ENCODE peak calls at places on chromosomes 6 and 20, in four cellular contexts. P is GM12878, O is HepG2, B is K562. H is an unnamed sample.

GRCh38 chr6:158834675-158835385 is 15.7 kb upstream of the EZR start:
- DNase-seq in P (no peak), O (no peak), B (no peak), H (no peak)

GRCh38 chr20:37954205-37954604 is 51.3 kb downstream of the VSTM2L start:
- DNase-seq in O (no peak), P (no peak), B (no peak), H (no peak)

GRCh38 chr20:48793776-48794175 is 34.0 kb downstream of the PREX1 start:
- DNase-seq in B (no peak), P (no peak), O (no peak), H (no peak)

GRCh38 chr6:152959333-152959732 is 23.5 kb downstream of the FBXO5 start:
- DNase-seq in B (no peak), O (no peak), P (no peak), H (no peak)

GRCh38 chr20:62572980-62573379 is 69.3 kb upstream of the SLCO4A1 start:
- DNase-seq in P (no peak), B (no peak), O (no peak), H (no peak)

GRCh38 chr6:145743325-145743724 is 8.0 kb upstream of the EPM2A start:
- DNase-seq in B (no peak), O (no peak), P (no peak), H (no peak)

GRCh38 chr6:87702589-87702945 is 534 bp upstream of the AKIRIN2 start:
- DNase-seq in P (no peak), B (peak; percentile 45), O (peak; percentile 49), H (peak; percentile 44)

GRCh38 chr6:130453230-130453629 is 87.4 kb downstream of the TMEM200A start:
- DNase-seq in O (no peak), P (no peak), B (no peak), H (no peak)

GRCh38 chr20:36760647-36761046 is 12.9 kb downstream of the DSN1 start:
- DNase-seq in B (no peak), O (peak; percentile 64), P (no peak), H (no peak)

GRCh38 chr6:153503810-153504209 is 372.7 kb upstream of the RGS17 start:
- DNase-seq in P (no peak), O (peak; percentile 7), B (peak; percentile 2), H (no peak)

GRCh38 chr6:27019651-27020552 is 227.6 kb upstream of the PRSS16 start:
- DNase-seq in P (peak; percentile 62), O (no peak), B (peak; percentile 98), H (peak; percentile 87)

GRCh38 chr6:144346719-144347446 is 61.7 kb downstream of the UTRN start:
- DNase-seq in B (no peak), O (no peak), P (no peak), H (no peak)

GRCh38 chr20:41276317-41276751 is 41.2 kb downstream of the ZHX3 start:
- DNase-seq in O (no peak), B (no peak), P (no peak), H (no peak)

GRCh38 chr6:30752164-30752927 is 8.0 kb upstream of the IER3 start:
- DNase-seq in B (peak; percentile 43), O (no peak), P (no peak), H (peak; percentile 64)

GRCh38 chr20:18750735-18751134 is 62.8 kb upstream of the SCP2D1 start:
- DNase-seq in P (peak; percentile 13), O (peak; percentile 42), B (no peak), H (no peak)

GRCh38 chr20:22678678-22679077 is 94.3 kb upstream of the FOXA2 start:
- DNase-seq in O (no peak), B (no peak), P (no peak), H (no peak)

GRCh38 chr6:152426276-152426675 is 210.9 kb downstream of the SYNE1 start:
- DNase-seq in P (no peak), B (no peak), O (no peak), H (no peak)

GRCh38 chr6:50116797-50117542 is 67.2 kb upstream of the DEFB112 start:
- DNase-seq in P (no peak), B (no peak), O (no peak), H (no peak)

GRCh38 chr20:57040924-57041323 is 225.5 kb downstream of the BMP7 start:
- DNase-seq in P (no peak), O (no peak), B (no peak), H (no peak)

GRCh38 chr20:57037689-57038088 is 228.8 kb downstream of the BMP7 start:
- DNase-seq in P (no peak), B (no peak), O (no peak), H (no peak)

GRCh38 chr20:57043091-57043490 is 223.3 kb downstream of the BMP7 start:
- DNase-seq in B (no peak), P (no peak), O (no peak), H (no peak)

GRCh38 chr20:57038608-57039440 is 227.6 kb downstream of the BMP7 start:
- DNase-seq in O (no peak), P (no peak), B (no peak), H (no peak)

DNA sequence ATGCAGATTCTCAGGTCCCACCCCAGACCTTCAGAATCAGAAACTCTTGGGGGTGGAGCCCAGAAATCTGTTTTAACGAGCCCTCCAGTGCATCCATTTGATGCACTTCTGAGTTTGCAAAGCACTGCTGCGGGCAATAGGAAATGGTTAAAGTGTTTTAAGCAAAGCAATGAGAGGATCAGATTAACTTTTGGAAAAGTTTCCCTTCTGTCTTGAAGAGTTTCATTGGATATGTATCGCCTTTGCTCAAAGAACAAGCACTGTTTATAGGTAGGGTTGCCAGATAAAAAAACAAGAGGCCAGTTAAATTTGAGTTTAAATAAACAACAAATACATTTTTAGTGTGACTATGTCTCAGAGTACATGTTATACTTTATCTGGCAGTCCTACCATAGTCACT is 226.0 kb downstream of the BMP7 start:
- DNase-seq in B (no peak), O (no peak), P (no peak), H (no peak)
- TF ChIP-seq FOXM1 in B (no peak), O (no peak), P (no peak), H (no peak)

DNA sequence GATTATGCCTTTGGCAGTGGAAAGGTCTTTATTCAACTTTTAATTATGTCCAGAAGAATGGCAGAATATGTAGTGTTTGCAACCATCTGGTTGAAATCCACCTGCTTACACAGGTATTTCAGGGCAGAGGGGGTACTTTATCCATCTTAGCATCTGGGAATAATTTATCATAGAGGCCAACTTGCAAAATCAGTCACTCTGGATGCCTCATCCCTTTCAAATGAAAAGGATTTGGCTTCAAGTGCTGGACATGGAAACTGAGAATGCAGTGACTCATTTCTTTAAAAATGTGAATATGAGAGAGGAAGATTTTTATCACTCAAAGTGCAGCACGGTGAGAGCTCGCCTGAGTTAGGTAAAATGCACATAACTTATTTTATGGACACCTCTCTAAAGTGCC is 758.3 kb downstream of the KIF16B start:
- DNase-seq in P (no peak), B (no peak), O (no peak), H (no peak)
- TF ChIP-seq JUND in P (no peak), B (no peak), O (no peak), H (peak; percentile 73)

DNA sequence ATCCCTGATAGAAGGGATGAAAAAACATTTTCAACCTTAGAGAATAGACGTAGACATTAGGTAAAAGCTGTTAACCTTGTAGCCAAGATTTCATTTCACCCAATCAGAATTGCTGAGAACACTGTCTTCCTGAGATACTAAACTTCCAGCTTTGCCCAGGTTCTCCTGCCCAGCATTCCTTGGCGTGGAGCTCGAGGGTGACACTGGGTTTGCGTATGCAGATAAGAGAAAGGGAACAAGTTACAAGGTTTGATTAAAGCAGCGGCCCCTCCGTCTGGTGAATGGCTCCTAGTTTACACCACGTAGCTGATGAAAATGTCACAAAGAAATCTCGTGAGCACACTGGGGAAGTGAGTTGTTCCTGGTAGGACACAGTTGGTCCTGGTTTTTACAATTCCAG is 247.8 kb downstream of the FARS2 start:
- DNase-seq in P (no peak), B (no peak), O (no peak), H (no peak)
- TF ChIP-seq FOXM1 in P (no peak), B (no peak), O (no peak), H (no peak)

DNA sequence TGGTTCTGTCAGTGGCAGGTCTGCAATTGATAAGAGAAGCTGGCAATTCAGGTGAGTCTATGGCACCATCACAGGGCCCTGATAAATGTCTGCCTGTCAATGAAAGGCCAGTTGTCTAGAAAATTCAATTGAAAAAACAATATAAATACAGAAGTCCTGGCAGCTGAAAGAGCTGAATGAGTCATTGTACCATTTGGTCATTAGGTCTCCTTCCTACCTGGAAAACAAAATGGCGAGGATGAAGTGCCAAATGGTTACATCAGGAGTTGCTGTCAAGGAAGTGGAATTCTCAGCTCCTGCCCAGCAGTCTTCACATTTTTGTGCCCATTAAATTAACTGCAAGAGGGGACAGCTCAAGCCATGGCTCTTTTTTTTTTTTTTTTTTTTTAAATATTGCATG is 37.7 kb downstream of the PEX7 start:
- DNase-seq in B (no peak), P (no peak), O (no peak), H (no peak)
- TF ChIP-seq JUND in B (no peak), P (no peak), O (no peak), H (no peak)

GRCh38 chr6:4511626-4512010 is 264.6 kb upstream of the CDYL start:
- DNase-seq in O (no peak), B (no peak), P (no peak), H (no peak)

GRCh38 chr6:4512101-4512500 is 264.1 kb upstream of the CDYL start:
- DNase-seq in O (no peak), B (no peak), P (no peak), H (no peak)

GRCh38 chr6:4513561-4513960 is 262.6 kb upstream of the CDYL start:
- DNase-seq in O (no peak), P (no peak), B (no peak), H (no peak)

GRCh38 chr6:4518506-4518905 is 257.7 kb upstream of the CDYL start:
- DNase-seq in P (peak; percentile 9), B (no peak), O (no peak), H (no peak)

GRCh38 chr6:4516206-4516605 is 260.0 kb upstream of the CDYL start:
- DNase-seq in B (no peak), O (no peak), P (no peak), H (no peak)
- TF ChIP-seq FOXM1 in B (no peak), O (no peak), P (no peak), H (no peak)

GRCh38 chr6:138848461-138848860 is 52.6 kb downstream of the ECT2L start:
- DNase-seq in P (no peak), O (no peak), B (no peak), H (no peak)

GRCh38 chr6:138847884-138848283 is 52.0 kb downstream of the ECT2L start:
- DNase-seq in P (no peak), B (no peak), O (no peak), H (no peak)

DNA sequence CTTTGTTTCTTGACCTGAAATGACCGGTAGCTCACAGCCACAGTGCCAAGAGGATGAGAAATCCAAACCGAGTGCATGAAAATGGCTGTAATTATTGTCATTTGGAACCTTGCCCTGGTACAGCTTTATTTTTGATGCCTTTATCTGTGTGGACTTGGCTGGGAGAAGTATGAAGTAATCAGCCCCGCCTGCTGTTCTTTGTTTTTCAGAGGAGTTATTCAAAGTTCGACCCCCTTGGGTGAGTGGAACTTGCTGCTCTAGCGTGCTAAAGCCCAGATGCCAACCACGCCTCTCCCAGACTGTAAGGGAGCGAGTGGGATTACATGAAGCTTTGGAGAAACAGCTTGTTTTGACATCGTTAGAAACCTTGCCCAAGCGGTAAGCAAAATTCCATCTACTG is 48.3 kb downstream of the ECT2L start:
- DNase-seq in P (no peak), B (no peak), O (peak; percentile 24), H (no peak)
- TF ChIP-seq JUND in P (no peak), B (no peak), O (no peak), H (no peak)